ENCODE peak calls at places on chromosome X, in six cellular contexts. V is myocyte, D is NCI-H510A treated with DMSO at 0.1 percent for 48 hours, C is progenitor cell of endocrine pancreas, X is T-helper 2 cell, S is AG08396. H is an unnamed sample.

GRCh38 chrX:129013574-129013973 is 509.7 kb downstream of the SMARCA1 start:
- DNase-seq in C (no peak), D (no peak), V (no peak), X (no peak), S (no peak), H (no peak)

GRCh38 chrX:21740329-21741274 is 17.3 kb downstream of the SMPX start:
- DNase-seq in D (peak), C (no peak), S (no peak), V (no peak), X (no peak), H (no peak)

GRCh38 chrX:151402719-151403390 is 5.8 kb downstream of the VMA21 start:
- DNase-seq in C (no peak), S (no peak), V (no peak), D (no peak), X (no peak), H (no peak)

GRCh38 chrX:97860206-97860605 is 976.5 kb downstream of the RPA4 start:
- DNase-seq in X (no peak), D (no peak), C (no peak), V (no peak), S (no peak), H (no peak)

GRCh38 chrX:40078489-40079288 is 19.1 kb downstream of the BCOR start:
- DNase-seq in D (no peak), C (no peak), V (no peak), X (no peak), S (no peak), H (no peak)

GRCh38 chrX:39725928-39726619 is 371.7 kb downstream of the BCOR start:
- DNase-seq in V (no peak), S (peak), X (no peak), C (no peak), D (no peak), H (no peak)

GRCh38 chrX:136789856-136790255 is 9.1 kb upstream of the ARHGEF6 start:
- DNase-seq in S (no peak), C (no peak), D (no peak), X (no peak), V (no peak), H (no peak)

GRCh38 chrX:128156204-128156603 is 104.0 kb upstream of the ACTRT1 start:
- DNase-seq in D (no peak), S (no peak), V (no peak), C (no peak), X (no peak), H (no peak)

GRCh38 chrX:135973025-135973547 is 702 bp downstream of the MMGT1 start:
- DNase-seq in D (peak), C (no peak), V (peak), X (no peak), S (peak), H (no peak)

GRCh38 chrX:149513713-149514427 is 8.8 kb upstream of the IDS start:
- DNase-seq in C (no peak), V (peak), X (no peak), S (no peak), D (no peak), H (no peak)

GRCh38 chrX:124211312-124211942 is 121.0 kb upstream of the TEX13D start:
- DNase-seq in V (peak), X (no peak), D (peak), C (no peak), S (peak), H (no peak)

GRCh38 chrX:148960060-148960459 is 459.6 kb downstream of the AFF2 start:
- DNase-seq in D (no peak), V (no peak), C (no peak), X (no peak), S (no peak), H (no peak)

GRCh38 chrX:121151293-121151692 is 103.9 kb downstream of the GLUD2 start:
- DNase-seq in V (no peak), D (no peak), C (no peak), S (no peak), X (no peak), H (no peak)

GRCh38 chrX:54044877-54045328 is 630 bp upstream of the PHF8 start:
- DNase-seq in V (no peak), C (no peak), X (no peak), D (peak), S (no peak), H (no peak)

GRCh38 chrX:116267511-116268040 is 97.0 kb downstream of the AGTR2 start:
- DNase-seq in C (no peak), S (no peak), V (no peak), X (no peak), D (no peak), H (no peak)

GRCh38 chrX:123961268-123962005 is at the start of gene STAG2:
- DNase-seq in D (peak), X (peak), S (peak), V (peak), C (peak), H (peak)

GRCh38 chrX:48956728-48957414 is 536 bp downstream of the OTUD5 start:
- DNase-seq in D (no peak), X (peak), C (no peak), V (no peak), S (no peak), H (peak)

GRCh38 chrX:42967681-42968080 is 189.7 kb upstream of the PPP1R2C start:
- DNase-seq in S (no peak), D (no peak), V (no peak), C (no peak), X (no peak), H (no peak)

GRCh38 chrX:19532709-19533108 is 17.4 kb upstream of the MAP3K15 start:
- DNase-seq in C (no peak), V (no peak), S (no peak), X (no peak), D (no peak), H (no peak)

GRCh38 chrX:130704053-130705038 is 198.7 kb downstream of the ENOX2 start:
- DNase-seq in D (no peak), X (no peak), V (no peak), C (no peak), S (peak), H (no peak)

GRCh38 chrX:275967-276587 is 5.1 kb upstream of the PLCXD1 start:
- DNase-seq in D (no peak), V (peak), S (peak), C (no peak), X (no peak), H (peak)

GRCh38 chrX:54182194-54182863 is 725 bp downstream of the FAM120C start:
- DNase-seq in V (peak), D (peak), X (peak), S (peak), C (no peak), H (peak)

GRCh38 chrX:40097101-40097491 is 662 bp downstream of the BCOR start:
- DNase-seq in V (peak), C (no peak), X (no peak), S (peak), D (no peak), H (no peak)

GRCh38 chrX:65846974-65847373 is 179.5 kb downstream of the MSN start:
- DNase-seq in S (no peak), D (no peak), X (no peak), V (no peak), C (no peak), H (no peak)

GRCh38 chrX:14777484-14777883 is 95.4 kb downstream of the FANCB start:
- DNase-seq in S (no peak), D (no peak), X (no peak), V (no peak), C (no peak), H (no peak)

GRCh38 chrX:51851507-51852085 is 41.8 kb upstream of the MAGED1 start:
- DNase-seq in C (no peak), V (no peak), S (no peak), X (no peak), D (no peak), H (no peak)

GRCh38 chrX:43750248-43750676 is 94.2 kb downstream of the MAOA start:
- DNase-seq in C (no peak), X (no peak), V (peak), D (peak), S (peak), H (peak)

GRCh38 chrX:103878466-103879151 is 46.6 kb upstream of the RAB9B start:
- DNase-seq in V (peak), S (peak), D (no peak), C (no peak), X (no peak), H (no peak)

GRCh38 chrX:74195605-74196004 is 108.4 kb upstream of the ZCCHC13 start:
- DNase-seq in V (no peak), C (no peak), X (no peak), S (no peak), D (no peak), H (no peak)